ENCODE peak calls at places on chromosomes 1 and 21, in five cellular contexts. N, P, E, R and B are unnamed samples.

GRCh38 chr21:42381347-42381984 is 14.4 kb downstream of the TMPRSS3 start:
- DNase-seq in R (no peak), N (peak), P (no peak), E (peak), B (no peak)

GRCh38 chr1:24097663-24098062 is 14.3 kb downstream of the MYOM3 start:
- DNase-seq in R (no peak), P (no peak), E (no peak), N (no peak), B (no peak)

GRCh38 chr1:245588250-245588649 is 433.5 kb downstream of the KIF26B start:
- DNase-seq in P (no peak), N (no peak), E (no peak), R (no peak), B (no peak)

GRCh38 chr1:82517586-82517985 is 716.9 kb downstream of the ADGRL2 start:
- DNase-seq in N (no peak), P (no peak), R (no peak), E (no peak), B (no peak)

GRCh38 chr21:39263372-39263771 is 50.1 kb downstream of the BRWD1 start:
- DNase-seq in R (no peak), P (no peak), E (no peak), N (no peak), B (no peak)

GRCh38 chr21:43868461-43868860 is 3.4 kb downstream of the AGPAT3 start:
- DNase-seq in E (no peak), R (no peak), P (no peak), N (no peak), B (no peak)

GRCh38 chr1:9905010-9905409 is 5.1 kb downstream of the CTNNBIP1 start:
- DNase-seq in P (no peak), N (no peak), R (no peak), E (no peak), B (no peak)

GRCh38 chr1:234250747-234251146 is 122.5 kb upstream of the COA6 start:
- DNase-seq in P (no peak), N (no peak), E (no peak), R (no peak), B (no peak)

GRCh38 chr1:215992620-215993019 is 425.5 kb downstream of the KCTD3 start:
- DNase-seq in N (no peak), R (peak), E (no peak), P (no peak), B (peak)

GRCh38 chr1:206890125-206890637 is 7.1 kb upstream of the IL24 start:
- DNase-seq in P (no peak), N (no peak), E (peak), R (no peak), B (no peak)

GRCh38 chr1:31784356-31785019 is 20.3 kb upstream of the ADGRB2 start:
- DNase-seq in N (no peak), R (no peak), P (no peak), E (no peak), B (no peak)

GRCh38 chr1:36486436-36487335 is 4.0 kb upstream of the CSF3R start:
- DNase-seq in P (peak), E (no peak), N (no peak), R (no peak), B (no peak)

GRCh38 chr1:53349968-53350852 is 22.3 kb upstream of the LRP8 start:
- DNase-seq in E (no peak), P (no peak), N (no peak), R (no peak), B (peak)

GRCh38 chr1:201888282-201889033 is at the start of gene SHISA4:
- DNase-seq in E (peak), N (peak), R (no peak), P (peak), B (peak)

GRCh38 chr1:23691499-23692307 is at the start of gene RPL11:
- DNase-seq in N (peak), R (peak), E (peak), P (peak), B (peak)

GRCh38 chr1:227429447-227430359 is 111.4 kb upstream of the CDC42BPA start:
- DNase-seq in R (peak), N (no peak), P (no peak), E (peak), B (no peak)

GRCh38 chr1:117794073-117794472 is 135.3 kb downstream of the GDAP2 start:
- DNase-seq in P (no peak), E (no peak), N (no peak), R (no peak), B (no peak)

GRCh38 chr1:119327436-119328155 is 41.0 kb upstream of the HAO2 start:
- DNase-seq in E (peak), N (peak), P (no peak), R (peak), B (no peak)

GRCh38 chr1:210464519-210465039 is 135.9 kb downstream of the HHAT start:
- DNase-seq in E (no peak), R (no peak), P (no peak), N (no peak), B (no peak)

GRCh38 chr1:26021647-26022403 is at the start of gene EXTL1:
- DNase-seq in R (no peak), E (no peak), N (no peak), P (peak), B (peak)

GRCh38 chr1:115168026-115168425 is 78.7 kb upstream of the TSPAN2 start:
- DNase-seq in N (no peak), P (no peak), R (no peak), E (no peak), B (no peak)

GRCh38 chr21:32304998-32305397 is 6.3 kb downstream of the MRAP start:
- DNase-seq in N (no peak), E (no peak), R (no peak), P (no peak), B (no peak)

GRCh38 chr1:203199481-203200058 is 13.1 kb upstream of the CHI3L1 start:
- DNase-seq in R (no peak), N (no peak), P (no peak), E (no peak), B (no peak)

GRCh38 chr1:61639218-61639617 is 85.7 kb downstream of the TM2D1 start:
- DNase-seq in R (no peak), P (no peak), E (no peak), N (no peak), B (peak)

GRCh38 chr21:34707876-34708325 is 39.1 kb downstream of the CLIC6 start:
- DNase-seq in E (no peak), N (peak), R (no peak), P (no peak), B (no peak)

GRCh38 chr1:206106328-206107167 is 10.6 kb downstream of the AVPR1B start:
- DNase-seq in E (peak), P (peak), R (peak), N (peak), B (peak)

GRCh38 chr1:32223683-32224082 is 1.5 kb downstream of the EIF3I start:
- DNase-seq in R (no peak), P (no peak), E (peak), N (no peak), B (no peak)

GRCh38 chr1:226666164-226666506 is 72.9 kb downstream of the ITPKB start:
- DNase-seq in E (no peak), N (peak), P (no peak), R (no peak), B (no peak)

GRCh38 chr1:223411309-223411708 is 18.1 kb downstream of the CCDC185 start:
- DNase-seq in N (no peak), E (no peak), P (no peak), R (no peak), B (no peak)

GRCh38 chr1:198686069-198686728 is 47.4 kb downstream of the PTPRC start:
- DNase-seq in R (no peak), N (no peak), P (no peak), E (peak), B (peak)

GRCh38 chr1:197919523-197920301 is 2.5 kb downstream of the LHX9 start:
- DNase-seq in E (no peak), R (no peak), N (no peak), P (no peak), B (no peak)